ENCODE peak calls at places on chromosomes 6 and 20, in six cellular contexts. One of them, this sample, is unnamed.

GRCh38 chr20:8082999-8083398 is 49.1 kb upstream of the PLCB1 start:
- DNase-seq in neuronal stem cell: no peak
- DNase-seq in H1: no peak
- DNase-seq in H9: no peak
- DNase-seq in IMR-90: peak; percentile 64
- DNase-seq in mesendoderm: no peak
- DNase-seq in this sample: no peak

GRCh38 chr6:159966339-159966738 is 2.5 kb upstream of the IGF2R start:
- DNase-seq in neuronal stem cell: no peak
- DNase-seq in H1: no peak
- DNase-seq in H9: no peak
- DNase-seq in IMR-90: no peak
- DNase-seq in mesendoderm: no peak
- DNase-seq in this sample: no peak

GRCh38 chr20:2507875-2508630 is 662 bp downstream of the ZNF343 start:
- DNase-seq in neuronal stem cell: no peak
- DNase-seq in H1: no peak
- DNase-seq in H9: no peak
- DNase-seq in IMR-90: peak; percentile 47
- DNase-seq in mesendoderm: no peak
- DNase-seq in this sample: no peak

GRCh38 chr6:93721386-93722048 is 302.2 kb upstream of the EPHA7 start:
- DNase-seq in neuronal stem cell: peak; percentile 45
- DNase-seq in H1: peak; percentile 25
- DNase-seq in H9: peak; percentile 61
- DNase-seq in IMR-90: no peak
- DNase-seq in mesendoderm: peak; percentile 87
- DNase-seq in this sample: no peak

GRCh38 chr6:111737065-111737521 is 131.4 kb upstream of the TRAF3IP2 start:
- DNase-seq in neuronal stem cell: no peak
- DNase-seq in H1: no peak
- DNase-seq in H9: no peak
- DNase-seq in IMR-90: peak; percentile 70
- DNase-seq in mesendoderm: no peak
- DNase-seq in this sample: no peak

GRCh38 chr6:94401311-94401710 is 982.0 kb upstream of the EPHA7 start:
- DNase-seq in neuronal stem cell: no peak
- DNase-seq in H1: no peak
- DNase-seq in H9: no peak
- DNase-seq in IMR-90: no peak
- DNase-seq in mesendoderm: no peak
- DNase-seq in this sample: no peak

GRCh38 chr6:153989989-153990388 is 49.1 kb upstream of the OPRM1 start:
- DNase-seq in neuronal stem cell: no peak
- DNase-seq in H1: no peak
- DNase-seq in H9: no peak
- DNase-seq in IMR-90: no peak
- DNase-seq in mesendoderm: no peak
- DNase-seq in this sample: no peak

GRCh38 chr20:34104059-34104458 is 8.0 kb downstream of the EIF2S2 start:
- DNase-seq in neuronal stem cell: no peak
- DNase-seq in H1: no peak
- DNase-seq in H9: no peak
- DNase-seq in IMR-90: no peak
- DNase-seq in mesendoderm: no peak
- DNase-seq in this sample: no peak

GRCh38 chr20:14355791-14356190 is 18.4 kb upstream of the FLRT3 start:
- DNase-seq in neuronal stem cell: no peak
- DNase-seq in H1: no peak
- DNase-seq in H9: no peak
- DNase-seq in IMR-90: no peak
- DNase-seq in mesendoderm: peak; percentile 80
- DNase-seq in this sample: peak; percentile 50

GRCh38 chr6:157442296-157442695 is 61.3 kb downstream of the ZDHHC14 start:
- DNase-seq in neuronal stem cell: no peak
- DNase-seq in H1: no peak
- DNase-seq in H9: no peak
- DNase-seq in IMR-90: peak; percentile 55
- DNase-seq in mesendoderm: no peak
- DNase-seq in this sample: peak; percentile 88

GRCh38 chr6:56440551-56440981 is 193.2 kb upstream of the COL21A1 start:
- DNase-seq in neuronal stem cell: no peak
- DNase-seq in H1: no peak
- DNase-seq in H9: no peak
- DNase-seq in IMR-90: no peak
- DNase-seq in mesendoderm: peak; percentile 6
- DNase-seq in this sample: no peak

GRCh38 chr6:132651062-132651461 is 7.9 kb downstream of the TAAR1 start:
- DNase-seq in neuronal stem cell: no peak
- DNase-seq in H1: no peak
- DNase-seq in H9: no peak
- DNase-seq in IMR-90: no peak
- DNase-seq in mesendoderm: no peak
- DNase-seq in this sample: no peak

GRCh38 chr6:79425589-79426311 is 111.5 kb downstream of the LCA5 start:
- DNase-seq in neuronal stem cell: no peak
- DNase-seq in H1: no peak
- DNase-seq in H9: no peak
- DNase-seq in IMR-90: no peak
- DNase-seq in mesendoderm: no peak
- DNase-seq in this sample: no peak

GRCh38 chr6:53727748-53728147 is 62.2 kb upstream of the KLHL31 start:
- DNase-seq in neuronal stem cell: no peak
- DNase-seq in H1: no peak
- DNase-seq in H9: no peak
- DNase-seq in IMR-90: peak; percentile 61
- DNase-seq in mesendoderm: peak; percentile 25
- DNase-seq in this sample: peak; percentile 97

GRCh38 chr20:58585753-58586540 is 65.1 kb upstream of the STX16 start:
- DNase-seq in neuronal stem cell: no peak
- DNase-seq in H1: no peak
- DNase-seq in H9: no peak
- DNase-seq in IMR-90: no peak
- DNase-seq in mesendoderm: peak; percentile 25
- DNase-seq in this sample: no peak

GRCh38 chr20:31569163-31570020 is 35.7 kb upstream of the ID1 start:
- DNase-seq in neuronal stem cell: no peak
- DNase-seq in H1: no peak
- DNase-seq in H9: peak; percentile 80
- DNase-seq in IMR-90: peak; percentile 53
- DNase-seq in mesendoderm: peak; percentile 71
- DNase-seq in this sample: peak; percentile 43

GRCh38 chr6:18148304-18149025 is 6.4 kb downstream of the TPMT start:
- DNase-seq in neuronal stem cell: no peak
- DNase-seq in H1: no peak
- DNase-seq in H9: no peak
- DNase-seq in IMR-90: peak; percentile 91
- DNase-seq in mesendoderm: no peak
- DNase-seq in this sample: no peak

GRCh38 chr20:38321959-38322598 is 18.1 kb downstream of the BPI start:
- DNase-seq in neuronal stem cell: peak; percentile 36
- DNase-seq in H1: no peak
- DNase-seq in H9: peak; percentile 51
- DNase-seq in IMR-90: peak; percentile 73
- DNase-seq in mesendoderm: peak; percentile 55
- DNase-seq in this sample: peak; percentile 70

GRCh38 chr6:42142118-42142835 is at the start of gene C6orf132:
- DNase-seq in neuronal stem cell: no peak
- DNase-seq in H1: peak; percentile 46
- DNase-seq in H9: peak; percentile 82
- DNase-seq in IMR-90: no peak
- DNase-seq in mesendoderm: peak; percentile 74
- DNase-seq in this sample: peak; percentile 85

DNA sequence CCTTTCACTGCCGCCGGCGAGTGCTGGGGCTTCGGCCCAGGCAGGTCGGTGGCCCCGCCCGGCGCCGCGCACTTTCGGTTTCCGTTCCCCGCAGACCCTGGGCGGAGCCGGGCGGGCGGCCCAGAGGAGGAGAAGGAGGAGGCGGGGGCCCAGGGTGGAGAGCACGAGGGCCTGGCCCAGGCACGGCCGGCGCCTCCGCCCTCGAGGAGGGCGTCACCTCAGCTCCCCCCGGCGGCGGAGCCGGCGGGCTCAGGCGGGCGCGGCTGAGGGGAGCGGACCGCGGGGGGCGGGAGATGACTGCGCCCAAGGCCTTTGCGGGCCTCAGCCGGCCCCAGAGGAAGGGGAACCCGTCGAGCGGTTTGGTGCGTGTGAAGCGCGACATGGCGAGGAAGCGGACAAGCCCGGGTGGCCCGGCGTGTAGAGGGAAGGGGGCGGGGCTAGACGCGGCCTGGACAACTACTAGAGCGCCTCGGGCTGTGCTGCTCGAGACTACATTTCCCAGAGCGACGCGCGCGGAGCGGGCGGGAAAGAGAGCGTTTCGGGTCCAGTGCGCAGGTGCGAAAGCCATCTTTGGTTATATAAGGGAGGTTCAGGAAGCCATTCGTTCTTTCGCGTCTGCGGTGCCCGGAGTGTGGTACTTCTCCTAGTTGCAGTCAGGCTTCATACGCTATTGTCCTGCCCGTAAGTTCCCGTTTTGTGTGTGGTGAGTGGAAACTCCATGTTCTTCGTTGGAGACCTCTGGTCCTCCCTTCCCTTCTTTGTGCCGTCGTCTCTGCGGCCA is at the start of gene ZNFX1:
- DNase-seq in neuronal stem cell: peak; percentile 98
- DNase-seq in H1: peak; percentile 97
- DNase-seq in H9: peak; percentile 98
- DNase-seq in IMR-90: peak; percentile 96
- DNase-seq in mesendoderm: peak; percentile 99
- DNase-seq in this sample: peak; percentile 100
- H3K18ac ChIP-seq in neuronal stem cell: peak within 1 kb of the TSS; percentile 93
- H3K18ac ChIP-seq in H1: peak within 1 kb of the TSS; percentile 92
- H3K18ac ChIP-seq in H9: peak within 1 kb of the TSS; percentile 76
- H3K18ac ChIP-seq in IMR-90: peak within 1 kb of the TSS; percentile 62
- H3K18ac ChIP-seq in mesendoderm: peak within 1 kb of the TSS; percentile 99
- H3K18ac ChIP-seq in this sample: peak within 1 kb of the TSS; percentile 77

GRCh38 chr6:89987140-89987539 is 92.9 kb downstream of the GJA10 start:
- DNase-seq in neuronal stem cell: no peak
- DNase-seq in H1: no peak
- DNase-seq in H9: no peak
- DNase-seq in IMR-90: peak; percentile 32
- DNase-seq in mesendoderm: no peak
- DNase-seq in this sample: no peak

GRCh38 chr6:89987830-89988229 is 93.6 kb downstream of the GJA10 start:
- DNase-seq in neuronal stem cell: no peak
- DNase-seq in H1: no peak
- DNase-seq in H9: no peak
- DNase-seq in IMR-90: no peak
- DNase-seq in mesendoderm: no peak
- DNase-seq in this sample: no peak

GRCh38 chr6:89984926-89985743 is 90.9 kb downstream of the GJA10 start:
- DNase-seq in neuronal stem cell: no peak
- DNase-seq in H1: no peak
- DNase-seq in H9: no peak
- DNase-seq in IMR-90: peak; percentile 76
- DNase-seq in mesendoderm: no peak
- DNase-seq in this sample: no peak

GRCh38 chr6:89986650-89987074 is 92.4 kb downstream of the GJA10 start:
- DNase-seq in neuronal stem cell: no peak
- DNase-seq in H1: no peak
- DNase-seq in H9: no peak
- DNase-seq in IMR-90: peak; percentile 89
- DNase-seq in mesendoderm: no peak
- DNase-seq in this sample: no peak

DNA sequence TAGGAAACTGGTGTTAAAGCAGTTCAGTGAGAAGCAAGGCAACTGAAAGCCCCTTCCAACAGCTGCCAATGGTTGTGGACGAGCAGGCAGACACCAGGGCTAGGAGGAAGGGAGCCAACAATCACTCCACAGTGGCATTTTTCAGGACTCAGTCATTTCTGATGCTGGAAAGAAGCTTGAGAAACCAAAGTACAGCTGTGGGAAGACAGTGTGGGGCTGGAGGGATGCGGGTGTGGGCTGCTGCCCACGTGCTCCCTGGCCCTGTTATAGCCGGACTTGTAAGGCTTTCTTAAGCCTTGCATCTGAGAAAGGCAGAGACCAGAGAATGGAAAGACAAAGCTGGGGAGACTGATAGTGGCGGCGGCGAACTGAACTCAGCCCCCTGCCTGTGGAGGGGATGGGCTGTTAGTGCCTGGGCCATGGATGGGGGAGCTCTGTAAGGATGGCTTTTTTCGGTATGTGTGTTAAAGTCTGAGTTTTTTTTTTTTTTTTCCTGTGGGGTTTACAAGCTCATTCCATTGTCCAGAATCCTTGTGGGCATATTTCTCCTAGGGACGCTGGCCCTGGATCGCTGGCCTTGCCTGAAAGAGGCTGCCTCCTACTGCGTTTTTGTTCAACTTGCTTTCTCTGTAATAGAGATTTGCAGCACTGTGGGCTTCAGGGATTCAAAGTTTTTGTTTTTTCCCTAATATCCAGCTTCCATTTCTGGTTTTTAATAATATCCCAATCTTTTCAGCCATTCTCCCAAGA is 91.7 kb downstream of the GJA10 start:
- DNase-seq in neuronal stem cell: peak; percentile 38
- DNase-seq in H1: no peak
- DNase-seq in H9: no peak
- DNase-seq in IMR-90: peak; percentile 96
- DNase-seq in mesendoderm: no peak
- DNase-seq in this sample: no peak
- H3K18ac ChIP-seq in neuronal stem cell: peak overlapping the region; percentile 54
- H3K18ac ChIP-seq in H1: peak overlapping the region; percentile 63
- H3K18ac ChIP-seq in H9: no peak overlapping the region
- H3K18ac ChIP-seq in IMR-90: peak overlapping the region; percentile 64
- H3K18ac ChIP-seq in mesendoderm: no peak overlapping the region
- H3K18ac ChIP-seq in this sample: peak overlapping the region; percentile 13

DNA sequence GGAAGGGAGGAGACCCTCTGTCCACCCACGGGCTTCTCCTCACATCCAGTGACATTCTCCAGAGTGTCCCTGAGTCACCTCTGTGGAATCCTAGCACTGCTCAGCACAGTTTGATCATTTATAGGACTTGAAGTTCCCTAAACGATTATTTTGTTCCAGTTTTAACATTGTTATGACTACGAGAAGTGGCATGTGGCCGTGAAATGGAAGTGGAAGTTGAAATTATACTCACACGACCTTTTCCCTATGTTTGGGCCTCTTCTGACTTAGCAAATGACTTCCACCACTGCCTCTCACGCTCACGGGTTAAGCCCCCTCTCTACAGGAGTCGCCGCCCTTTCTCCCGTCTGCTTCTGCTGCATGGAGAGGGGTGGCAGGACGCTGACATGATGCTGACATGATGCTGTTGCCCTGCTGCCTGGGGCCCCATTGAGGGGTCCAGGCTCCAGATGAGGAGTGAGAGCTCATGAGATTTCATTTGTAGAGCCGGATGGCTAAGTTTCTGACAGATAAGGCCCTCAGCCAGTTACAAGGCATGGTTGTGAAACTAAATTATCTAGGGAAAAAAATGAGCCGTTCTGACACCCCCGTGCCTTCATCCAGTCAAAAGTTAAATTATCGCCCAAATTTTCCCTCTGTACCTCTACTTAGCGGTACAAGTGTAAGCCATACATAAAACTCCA is 153.6 kb upstream of the UST start:
- DNase-seq in neuronal stem cell: no peak
- DNase-seq in H1: no peak
- DNase-seq in H9: no peak
- DNase-seq in IMR-90: peak; percentile 30
- DNase-seq in mesendoderm: peak; percentile 29
- DNase-seq in this sample: no peak
- H3K18ac ChIP-seq in neuronal stem cell: peak overlapping the region; percentile 54
- H3K18ac ChIP-seq in H1: no peak overlapping the region
- H3K18ac ChIP-seq in H9: no peak overlapping the region
- H3K18ac ChIP-seq in IMR-90: no peak overlapping the region
- H3K18ac ChIP-seq in mesendoderm: no peak overlapping the region
- H3K18ac ChIP-seq in this sample: no peak overlapping the region

GRCh38 chr6:83192456-83192855 is 609 bp downstream of the PGM3 start:
- DNase-seq in neuronal stem cell: no peak
- DNase-seq in H1: no peak
- DNase-seq in H9: no peak
- DNase-seq in IMR-90: no peak
- DNase-seq in mesendoderm: no peak
- DNase-seq in this sample: no peak
- H3K18ac ChIP-seq in neuronal stem cell: no peak overlapping the region
- H3K18ac ChIP-seq in H1: no peak overlapping the region
- H3K18ac ChIP-seq in H9: no peak overlapping the region
- H3K18ac ChIP-seq in IMR-90: peak overlapping the region; percentile 20
- H3K18ac ChIP-seq in mesendoderm: peak overlapping the region; percentile 17
- H3K18ac ChIP-seq in this sample: no peak overlapping the region